ENCODE peak calls at places on chromosomes 1 and 21, in four cellular contexts. One of them, this sample, is unnamed.

GRCh38 chr1:200654660-200655059 is 15.0 kb downstream of the DDX59 start:
- DNase-seq in CD8-positive, alpha-beta T cell: no peak
- DNase-seq in astrocyte of the spinal cord: no peak
- DNase-seq in esophagus muscularis mucosa: no peak
- DNase-seq in this sample: no peak

GRCh38 chr1:84297546-84298244 is 3.8 kb upstream of the SAMD13 start:
- DNase-seq in CD8-positive, alpha-beta T cell: no peak
- DNase-seq in astrocyte of the spinal cord: no peak
- DNase-seq in esophagus muscularis mucosa: no peak
- DNase-seq in this sample: no peak

GRCh38 chr1:26351591-26352337 is 2.2 kb downstream of the CRYBG2 start:
- DNase-seq in CD8-positive, alpha-beta T cell: no peak
- DNase-seq in astrocyte of the spinal cord: peak
- DNase-seq in esophagus muscularis mucosa: no peak
- DNase-seq in this sample: no peak

GRCh38 chr1:22790232-22791008 is 79.8 kb downstream of the EPHB2 start:
- DNase-seq in CD8-positive, alpha-beta T cell: no peak
- DNase-seq in astrocyte of the spinal cord: no peak
- DNase-seq in esophagus muscularis mucosa: no peak
- DNase-seq in this sample: no peak

GRCh38 chr1:2319291-2319690 is 72.1 kb downstream of the MORN1 start:
- DNase-seq in CD8-positive, alpha-beta T cell: no peak
- DNase-seq in astrocyte of the spinal cord: no peak
- DNase-seq in esophagus muscularis mucosa: no peak
- DNase-seq in this sample: no peak

GRCh38 chr21:43289966-43290365 is 121.2 kb downstream of the CRYAA start:
- DNase-seq in CD8-positive, alpha-beta T cell: no peak
- DNase-seq in astrocyte of the spinal cord: no peak
- DNase-seq in esophagus muscularis mucosa: no peak
- DNase-seq in this sample: no peak

GRCh38 chr1:37930246-37931142 is 16.4 kb downstream of the INPP5B start:
- DNase-seq in CD8-positive, alpha-beta T cell: peak
- DNase-seq in astrocyte of the spinal cord: no peak
- DNase-seq in esophagus muscularis mucosa: no peak
- DNase-seq in this sample: no peak

GRCh38 chr1:26317612-26318337 is at the start of gene CD52:
- DNase-seq in CD8-positive, alpha-beta T cell: peak
- DNase-seq in astrocyte of the spinal cord: no peak
- DNase-seq in esophagus muscularis mucosa: no peak
- DNase-seq in this sample: no peak

DNA sequence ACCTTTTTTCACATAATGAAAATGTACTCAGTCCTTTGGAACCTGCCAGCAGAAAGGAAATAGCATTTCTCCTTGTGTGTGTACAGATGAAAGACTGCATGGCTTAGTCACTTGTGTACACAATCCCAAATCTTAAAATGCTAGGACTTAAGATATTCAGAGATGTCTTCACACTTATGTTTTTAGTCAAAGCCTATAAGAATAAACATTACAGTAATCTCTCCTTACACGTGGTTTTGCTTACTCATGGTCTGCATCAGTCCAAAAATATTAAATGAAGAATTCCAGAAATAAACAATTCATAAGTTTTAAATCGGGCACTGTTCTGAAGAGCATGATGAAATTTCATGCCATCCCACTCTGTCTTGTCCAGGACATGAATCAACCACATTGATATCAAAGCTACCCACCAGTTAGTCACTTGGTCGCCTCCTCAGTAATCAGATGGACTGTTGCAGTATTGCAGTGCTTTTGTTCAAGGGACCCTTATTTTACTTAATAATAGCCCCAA is 75.7 kb upstream of the RRP15 start:
- DNase-seq in CD8-positive, alpha-beta T cell: no peak
- DNase-seq in astrocyte of the spinal cord: peak
- DNase-seq in esophagus muscularis mucosa: no peak
- DNase-seq in this sample: no peak
- H3K4me3 ChIP-seq in CD8-positive, alpha-beta T cell: no peak
- H3K4me3 ChIP-seq in astrocyte of the spinal cord: no peak
- H3K4me3 ChIP-seq in esophagus muscularis mucosa: no peak
- H3K4me3 ChIP-seq in this sample: no peak

DNA sequence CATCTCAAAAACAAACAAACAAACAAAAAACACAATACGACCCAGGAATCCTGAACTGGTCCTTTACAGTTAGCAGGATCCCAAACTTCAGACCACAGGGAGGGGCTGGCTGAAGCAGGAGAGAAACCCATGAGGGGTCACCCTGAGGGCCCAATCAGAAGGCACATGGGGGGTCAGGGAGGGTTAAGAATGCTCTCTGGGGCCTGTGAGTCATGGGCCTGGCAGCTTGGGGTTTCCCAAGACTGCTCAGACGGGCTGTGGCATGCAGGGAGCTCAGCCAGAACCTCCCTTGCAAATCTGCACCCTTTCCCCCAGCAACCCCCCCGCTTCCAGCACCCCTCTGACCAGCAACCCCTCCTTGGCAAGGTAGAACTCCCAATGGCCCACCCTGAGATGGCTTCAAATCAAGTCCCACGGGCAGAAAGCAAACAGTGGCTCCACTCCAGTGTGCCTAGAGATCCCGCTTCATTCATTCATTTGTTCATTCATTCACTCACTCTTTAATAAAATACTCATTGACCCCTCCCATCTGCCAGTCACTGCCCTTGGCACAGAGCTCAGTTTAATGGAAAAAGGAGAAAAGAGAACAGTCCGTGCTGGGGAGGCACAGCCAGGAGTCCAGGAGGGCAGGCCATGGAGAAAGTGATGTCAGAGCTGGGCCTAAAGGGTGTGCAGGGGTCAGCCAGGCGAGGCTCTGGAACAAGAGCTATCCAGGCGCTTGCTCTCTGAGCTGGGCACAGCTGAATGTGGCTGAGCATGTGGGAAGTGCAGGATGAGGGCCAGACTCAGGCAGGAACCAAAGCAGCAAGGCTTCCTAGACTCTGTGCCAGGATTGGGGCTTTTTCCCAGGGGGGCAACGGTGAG is 8.2 kb downstream of the UQCRHL start:
- DNase-seq in CD8-positive, alpha-beta T cell: no peak
- DNase-seq in astrocyte of the spinal cord: peak
- DNase-seq in esophagus muscularis mucosa: no peak
- DNase-seq in this sample: peak
- H3K4me3 ChIP-seq in CD8-positive, alpha-beta T cell: no peak
- H3K4me3 ChIP-seq in astrocyte of the spinal cord: no peak
- H3K4me3 ChIP-seq in esophagus muscularis mucosa: no peak
- H3K4me3 ChIP-seq in this sample: no peak

DNA sequence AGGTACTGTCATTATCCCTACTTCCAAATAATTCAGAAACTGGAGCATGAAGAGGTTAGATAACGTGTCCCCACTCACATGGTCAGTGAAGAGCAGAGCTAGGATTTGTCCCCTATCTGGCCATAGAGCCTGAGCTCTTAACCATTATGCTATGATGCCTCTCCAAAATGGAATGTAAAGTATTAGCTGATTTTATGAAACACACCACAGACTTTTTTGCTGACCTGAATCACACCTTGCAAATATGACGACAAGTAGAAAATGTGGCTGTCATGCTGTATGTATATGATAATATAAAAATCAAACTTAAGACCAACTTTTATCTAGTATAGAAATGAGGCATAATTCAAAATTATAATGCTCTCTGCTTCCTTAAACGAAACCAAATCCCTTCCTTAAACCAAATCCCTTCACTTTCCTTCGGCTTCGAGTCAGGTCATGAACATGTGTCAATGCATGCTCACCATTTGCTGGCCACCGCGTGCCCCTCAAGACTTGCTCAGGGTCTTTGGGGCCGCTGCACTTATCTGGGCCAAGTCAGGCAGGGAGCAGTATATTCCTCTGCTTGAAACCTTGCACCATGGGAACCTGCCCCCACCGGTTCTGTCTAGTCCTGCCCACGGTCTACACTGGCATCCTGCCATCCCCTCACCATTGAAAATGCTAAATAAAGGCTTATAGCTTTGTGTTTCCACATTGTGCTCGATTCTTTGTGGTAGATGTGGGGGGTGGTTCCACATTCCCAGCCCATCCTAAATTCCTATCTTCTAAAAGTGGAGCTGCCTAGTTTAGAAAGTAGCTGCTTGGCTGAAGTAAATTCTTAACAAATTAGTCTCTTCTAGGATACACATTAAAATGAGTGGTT is 1.6 kb upstream of the TMCC2 start:
- DNase-seq in CD8-positive, alpha-beta T cell: no peak
- DNase-seq in astrocyte of the spinal cord: peak
- DNase-seq in esophagus muscularis mucosa: no peak
- DNase-seq in this sample: no peak
- H3K4me3 ChIP-seq in CD8-positive, alpha-beta T cell: no peak
- H3K4me3 ChIP-seq in astrocyte of the spinal cord: no peak
- H3K4me3 ChIP-seq in esophagus muscularis mucosa: no peak
- H3K4me3 ChIP-seq in this sample: no peak

GRCh38 chr1:117618450-117619122 is 12.7 kb downstream of the TENT5C start:
- DNase-seq in CD8-positive, alpha-beta T cell: no peak
- DNase-seq in astrocyte of the spinal cord: no peak
- DNase-seq in esophagus muscularis mucosa: no peak
- DNase-seq in this sample: no peak
- H3K4me3 ChIP-seq in CD8-positive, alpha-beta T cell: no peak
- H3K4me3 ChIP-seq in astrocyte of the spinal cord: no peak
- H3K4me3 ChIP-seq in esophagus muscularis mucosa: no peak
- H3K4me3 ChIP-seq in this sample: no peak

DNA sequence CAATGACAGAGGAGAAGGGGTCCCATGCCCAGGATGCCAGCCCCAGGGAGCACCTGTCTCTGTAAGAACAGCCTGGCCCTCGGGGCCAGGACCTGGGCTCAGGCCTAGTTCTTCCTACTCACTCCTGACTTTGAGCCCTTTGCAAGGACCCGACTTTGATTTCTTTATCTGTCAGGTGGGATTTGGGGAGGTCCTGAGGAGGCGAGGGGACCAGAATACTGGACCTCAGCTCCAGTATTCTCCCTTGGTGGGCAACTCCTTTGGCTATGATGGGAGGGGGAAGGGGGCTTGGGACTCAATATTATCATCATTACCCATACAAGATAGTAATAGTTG is 18.1 kb downstream of the KCNQ4 start:
- DNase-seq in CD8-positive, alpha-beta T cell: no peak
- DNase-seq in astrocyte of the spinal cord: no peak
- DNase-seq in esophagus muscularis mucosa: no peak
- DNase-seq in this sample: no peak
- H3K4me3 ChIP-seq in CD8-positive, alpha-beta T cell: peak
- H3K4me3 ChIP-seq in astrocyte of the spinal cord: peak
- H3K4me3 ChIP-seq in esophagus muscularis mucosa: peak
- H3K4me3 ChIP-seq in this sample: no peak

GRCh38 chr1:237041795-237042466 is at the start of gene RYR2:
- DNase-seq in CD8-positive, alpha-beta T cell: no peak
- DNase-seq in astrocyte of the spinal cord: no peak
- DNase-seq in esophagus muscularis mucosa: no peak
- DNase-seq in this sample: no peak

GRCh38 chr1:237042892-237043576 is 1.1 kb downstream of the RYR2 start:
- DNase-seq in CD8-positive, alpha-beta T cell: no peak
- DNase-seq in astrocyte of the spinal cord: no peak
- DNase-seq in esophagus muscularis mucosa: no peak
- DNase-seq in this sample: no peak

GRCh38 chr1:237042467-237042891 is 495 bp downstream of the RYR2 start:
- DNase-seq in CD8-positive, alpha-beta T cell: no peak
- DNase-seq in astrocyte of the spinal cord: no peak
- DNase-seq in esophagus muscularis mucosa: no peak
- DNase-seq in this sample: no peak

GRCh38 chr1:237041461-237041794 is 556 bp upstream of the RYR2 start:
- DNase-seq in CD8-positive, alpha-beta T cell: no peak
- DNase-seq in astrocyte of the spinal cord: no peak
- DNase-seq in esophagus muscularis mucosa: no peak
- DNase-seq in this sample: no peak

DNA sequence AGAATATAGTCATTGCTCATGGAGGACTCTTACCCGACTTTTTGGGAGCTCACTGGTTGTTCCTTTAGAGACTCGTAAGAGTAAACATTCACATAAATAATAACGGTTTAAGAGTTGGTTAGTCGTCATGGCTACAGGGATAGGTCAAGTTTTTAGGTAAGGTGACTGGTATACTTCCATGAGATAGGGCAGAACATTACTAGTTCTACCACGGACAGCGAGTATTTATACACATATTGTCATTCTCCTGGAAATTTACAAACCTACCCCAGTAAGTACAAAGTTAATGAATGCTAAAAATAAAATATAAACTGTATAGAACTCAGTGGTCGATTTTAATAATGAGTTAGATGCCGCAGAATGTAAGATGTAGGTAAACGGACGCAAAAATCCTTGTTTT is 1.2 kb upstream of the RYR2 start:
- DNase-seq in CD8-positive, alpha-beta T cell: no peak
- DNase-seq in astrocyte of the spinal cord: no peak
- DNase-seq in esophagus muscularis mucosa: no peak
- DNase-seq in this sample: no peak
- H3K4me3 ChIP-seq in CD8-positive, alpha-beta T cell: no peak
- H3K4me3 ChIP-seq in astrocyte of the spinal cord: no peak
- H3K4me3 ChIP-seq in esophagus muscularis mucosa: no peak
- H3K4me3 ChIP-seq in this sample: no peak

GRCh38 chr1:19765623-19766022 is 34.1 kb downstream of the TMCO4 start:
- DNase-seq in CD8-positive, alpha-beta T cell: no peak
- DNase-seq in astrocyte of the spinal cord: peak
- DNase-seq in esophagus muscularis mucosa: no peak
- DNase-seq in this sample: peak

GRCh38 chr1:19768321-19769210 is 31.1 kb downstream of the TMCO4 start:
- DNase-seq in CD8-positive, alpha-beta T cell: no peak
- DNase-seq in astrocyte of the spinal cord: peak
- DNase-seq in esophagus muscularis mucosa: no peak
- DNase-seq in this sample: no peak

GRCh38 chr1:19762175-19762779 is 37.4 kb downstream of the TMCO4 start:
- DNase-seq in CD8-positive, alpha-beta T cell: no peak
- DNase-seq in astrocyte of the spinal cord: no peak
- DNase-seq in esophagus muscularis mucosa: no peak
- DNase-seq in this sample: peak

GRCh38 chr1:19769211-19769932 is 30.3 kb downstream of the TMCO4 start:
- DNase-seq in CD8-positive, alpha-beta T cell: no peak
- DNase-seq in astrocyte of the spinal cord: no peak
- DNase-seq in esophagus muscularis mucosa: no peak
- DNase-seq in this sample: no peak

DNA sequence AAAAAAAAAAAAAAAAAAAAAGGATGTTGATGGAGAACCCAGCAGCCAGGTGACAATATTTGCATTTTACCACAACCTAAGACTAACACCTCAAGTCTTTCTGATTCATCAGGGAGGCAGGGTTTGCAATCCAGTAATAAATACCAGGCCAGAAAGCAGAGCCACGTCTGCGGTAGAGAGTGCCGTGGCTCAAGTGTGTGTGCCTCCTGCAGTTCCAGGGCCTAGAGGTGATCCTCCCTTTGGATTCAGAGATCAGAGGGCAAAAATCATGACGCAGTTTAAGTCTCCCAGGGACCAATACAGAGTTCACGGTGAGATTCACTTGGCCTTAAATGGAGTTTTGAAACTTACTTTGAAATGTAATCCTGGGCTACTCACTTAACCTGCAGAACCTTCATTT is 34.9 kb downstream of the TMCO4 start:
- DNase-seq in CD8-positive, alpha-beta T cell: no peak
- DNase-seq in astrocyte of the spinal cord: peak
- DNase-seq in esophagus muscularis mucosa: no peak
- DNase-seq in this sample: no peak
- H3K4me3 ChIP-seq in CD8-positive, alpha-beta T cell: no peak
- H3K4me3 ChIP-seq in astrocyte of the spinal cord: no peak
- H3K4me3 ChIP-seq in esophagus muscularis mucosa: no peak
- H3K4me3 ChIP-seq in this sample: no peak